ENCODE peak calls at places on chromosome 13, in eight cellular contexts. F is RWPE2, M is fibroblast of lung, P is MM.1S, N is heart right ventricle, L is neural progenitor cell, H is suprapubic skin, E is IMR-90. Z is an unnamed sample.

GRCh38 chr13:74288361-74288911 is 154.2 kb upstream of the KLF12 start:
- DNase-seq in F (no peak), M (peak), P (peak), N (peak), L (peak), H (no peak), E (no peak), Z (no peak)

GRCh38 chr13:41502676-41503075 is 45.3 kb downstream of the RGCC start:
- DNase-seq in F (no peak), M (no peak), P (peak), N (no peak), L (no peak), H (no peak), E (no peak), Z (peak)

GRCh38 chr13:99984134-99984462 is 2.5 kb downstream of the ZIC2 start:
- DNase-seq in F (no peak), M (no peak), P (no peak), N (no peak), L (peak), H (no peak), E (no peak), Z (no peak)

GRCh38 chr13:40026174-40026585 is 370.7 kb downstream of the COG6 start:
- DNase-seq in F (no peak), M (no peak), P (peak), N (no peak), L (no peak), H (no peak), E (peak), Z (peak)

GRCh38 chr13:27574661-27575060 is 45.7 kb downstream of the LNX2 start:
- DNase-seq in F (no peak), M (no peak), P (no peak), N (no peak), L (no peak), H (no peak), E (no peak), Z (no peak)

GRCh38 chr13:110265682-110266430 is 41.1 kb downstream of the COL4A1 start:
- DNase-seq in F (no peak), M (no peak), P (no peak), N (peak), L (peak), H (no peak), E (no peak), Z (no peak)

GRCh38 chr13:67119481-67119883 is 110.7 kb downstream of the PCDH9 start:
- DNase-seq in F (peak), M (peak), P (no peak), N (no peak), L (no peak), H (no peak), E (peak), Z (no peak)

GRCh38 chr13:107866007-107866665 is 349.2 kb downstream of the LIG4 start:
- DNase-seq in F (no peak), M (no peak), P (no peak), N (no peak), L (peak), H (no peak), E (peak), Z (no peak)

GRCh38 chr13:26061947-26062346 is 10.1 kb upstream of the SHISA2 start:
- DNase-seq in F (no peak), M (peak), P (no peak), N (no peak), L (no peak), H (no peak), E (peak), Z (no peak)

GRCh38 chr13:30194906-30195305 is 112.4 kb downstream of the KATNAL1 start:
- DNase-seq in F (no peak), M (no peak), P (no peak), N (no peak), L (no peak), H (no peak), E (no peak), Z (no peak)

GRCh38 chr13:112877496-112877895 is 91.5 kb upstream of the MCF2L start:
- DNase-seq in F (peak), M (no peak), P (no peak), N (no peak), L (no peak), H (peak), E (no peak), Z (no peak)

GRCh38 chr13:51785592-51786424 is 18.2 kb downstream of the DHRS12 start:
- DNase-seq in F (no peak), M (peak), P (no peak), N (peak), L (peak), H (peak), E (peak), Z (no peak)

GRCh38 chr13:100636441-100636840 is 38.2 kb downstream of the TMTC4 start:
- DNase-seq in F (no peak), M (no peak), P (no peak), N (no peak), L (no peak), H (no peak), E (no peak), Z (no peak)

GRCh38 chr13:64928704-64929499 is 2301.2 kb downstream of the PCDH9 start:
- DNase-seq in F (no peak), M (peak), P (no peak), N (no peak), L (no peak), H (no peak), E (peak), Z (no peak)

GRCh38 chr13:71089105-71089504 is 777.9 kb downstream of the DACH1 start:
- DNase-seq in F (no peak), M (peak), P (no peak), N (no peak), L (no peak), H (no peak), E (no peak), Z (no peak)

GRCh38 chr13:97353927-97354326 is 80.0 kb upstream of the RAP2A start:
- DNase-seq in F (no peak), M (no peak), P (no peak), N (no peak), L (no peak), H (no peak), E (peak), Z (no peak)

GRCh38 chr13:86020350-86021002 is 221.3 kb upstream of the SLITRK6 start:
- DNase-seq in F (no peak), M (peak), P (no peak), N (no peak), L (no peak), H (no peak), E (peak), Z (no peak)

GRCh38 chr13:97499181-97499580 is 65.2 kb downstream of the RAP2A start:
- DNase-seq in F (no peak), M (no peak), P (no peak), N (no peak), L (no peak), H (no peak), E (peak), Z (no peak)

GRCh38 chr13:49374585-49375290 is 69.1 kb downstream of the CAB39L start:
- DNase-seq in F (no peak), M (peak), P (no peak), N (no peak), L (no peak), H (no peak), E (peak), Z (no peak)

GRCh38 chr13:28719227-28719562 is 425 bp upstream of the SLC46A3 start:
- DNase-seq in F (no peak), M (peak), P (no peak), N (no peak), L (no peak), H (no peak), E (no peak), Z (no peak)

GRCh38 chr13:76210262-76210661 is 574.1 kb downstream of the LMO7 start:
- DNase-seq in F (no peak), M (peak), P (no peak), N (peak), L (no peak), H (no peak), E (no peak), Z (no peak)

GRCh38 chr13:95756072-95756471 is 79.1 kb downstream of the DNAJC3 start:
- DNase-seq in F (no peak), M (peak), P (no peak), N (no peak), L (no peak), H (no peak), E (peak), Z (no peak)

GRCh38 chr13:110334841-110335490 is 27.9 kb downstream of the COL4A2 start:
- DNase-seq in F (no peak), M (no peak), P (no peak), N (no peak), L (no peak), H (no peak), E (no peak), Z (no peak)

GRCh38 chr13:94914829-94915228 is 202.5 kb upstream of the SOX21 start:
- DNase-seq in F (no peak), M (no peak), P (no peak), N (no peak), L (no peak), H (no peak), E (no peak), Z (no peak)

GRCh38 chr13:30111810-30112209 is 195.5 kb downstream of the KATNAL1 start:
- DNase-seq in F (no peak), M (no peak), P (no peak), N (no peak), L (no peak), H (no peak), E (no peak), Z (no peak)

GRCh38 chr13:113622791-113623490 is 35.1 kb downstream of the ATP4B start:
- DNase-seq in F (peak), M (no peak), P (no peak), N (no peak), L (no peak), H (no peak), E (no peak), Z (no peak)

GRCh38 chr13:19681517-19681916 is 48.1 kb downstream of the MPHOSPH8 start:
- DNase-seq in F (no peak), M (no peak), P (peak), N (no peak), L (peak), H (no peak), E (peak), Z (no peak)

GRCh38 chr13:43245374-43245964 is 222.1 kb downstream of the DNAJC15 start:
- DNase-seq in F (peak), M (peak), P (no peak), N (no peak), L (no peak), H (no peak), E (peak), Z (no peak)

GRCh38 chr13:53131361-53131760 is 102.7 kb downstream of the OLFM4 start:
- DNase-seq in F (no peak), M (no peak), P (no peak), N (no peak), L (no peak), H (no peak), E (no peak), Z (no peak)

GRCh38 chr13:33025220-33025744 is 9.1 kb downstream of the KL start:
- DNase-seq in F (no peak), M (no peak), P (no peak), N (no peak), L (no peak), H (no peak), E (no peak), Z (no peak)

GRCh38 chr13:33022986-33023385 is 6.8 kb downstream of the KL start:
- DNase-seq in F (no peak), M (no peak), P (no peak), N (no peak), L (no peak), H (no peak), E (no peak), Z (no peak)

GRCh38 chr13:33032037-33032625 is 15.9 kb downstream of the KL start:
- DNase-seq in F (no peak), M (no peak), P (no peak), N (peak), L (no peak), H (no peak), E (peak), Z (no peak)

GRCh38 chr13:33031277-33031676 is 15.1 kb downstream of the KL start:
- DNase-seq in F (no peak), M (no peak), P (no peak), N (no peak), L (no peak), H (no peak), E (no peak), Z (no peak)

DNA sequence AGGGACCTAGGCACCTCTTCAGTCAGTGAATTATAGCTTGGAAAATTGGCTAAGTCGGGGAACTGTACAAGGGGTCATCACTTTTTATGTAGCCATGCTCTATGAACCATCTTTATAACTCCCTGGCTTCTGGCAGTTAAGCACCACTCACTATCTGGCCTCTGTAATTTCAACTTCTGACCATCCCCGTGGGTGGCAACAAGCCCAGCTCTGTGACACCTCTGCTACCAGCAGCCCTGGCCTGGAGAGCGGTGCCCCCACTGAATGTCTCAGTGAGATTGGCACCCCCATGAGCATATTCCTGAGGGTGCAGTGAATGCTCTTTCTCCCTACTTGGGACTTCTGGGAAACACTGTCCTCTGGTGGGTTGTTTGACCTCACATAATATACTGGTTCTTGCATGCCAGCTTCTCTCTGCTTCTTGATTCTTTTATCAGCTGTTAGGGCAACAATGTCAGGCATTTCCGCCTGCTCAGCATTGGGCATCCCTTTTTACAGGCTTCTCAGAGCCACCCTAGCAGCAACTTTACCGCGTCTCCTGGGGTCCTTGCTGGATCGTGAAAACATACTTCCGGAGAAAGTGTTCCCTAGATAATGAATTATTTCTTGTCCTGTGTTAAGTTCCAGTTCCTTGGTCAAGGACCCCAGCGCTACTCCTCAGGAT is 10.4 kb downstream of the KL start:
- DNase-seq in F (no peak), M (no peak), P (no peak), N (peak), L (no peak), H (no peak), E (no peak), Z (no peak)
- TF ChIP-seq CTCF in F (no peak), M (no peak), P (no peak), N (no peak), L (no peak), H (no peak), E (no peak), Z (no peak)

DNA sequence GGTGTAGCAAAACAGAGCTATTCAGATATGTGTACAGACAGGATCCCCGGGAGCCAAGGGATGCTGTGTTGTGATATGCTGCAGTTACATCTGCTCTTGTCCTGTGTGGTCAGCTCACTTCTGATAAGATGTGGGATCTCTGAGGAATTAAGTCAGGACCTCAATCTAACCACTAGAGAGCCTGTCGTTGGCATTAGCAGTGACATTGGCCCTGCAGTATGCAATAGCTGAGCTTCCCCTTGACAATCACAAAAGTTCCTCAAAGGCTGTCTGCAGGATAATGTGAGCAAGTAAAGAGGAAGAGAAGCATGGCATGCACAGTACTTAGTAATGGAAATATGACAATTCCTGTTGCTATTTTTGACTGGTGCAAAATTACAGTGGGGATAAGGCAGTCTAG is 203.4 kb upstream of the MIR17HG start:
- DNase-seq in F (no peak), M (no peak), P (no peak), N (no peak), L (no peak), H (no peak), E (no peak), Z (no peak)
- H3K4me3 ChIP-seq in F (no peak), M (no peak), P (no peak), N (no peak), L (no peak), H (no peak), E (no peak), Z (no peak)

GRCh38 chr13:59842507-59842906 is 321.2 kb downstream of the DIAPH3 start:
- DNase-seq in F (no peak), M (no peak), P (no peak), N (no peak), L (no peak), H (no peak), E (peak), Z (no peak)

GRCh38 chr13:59843040-59843439 is 320.7 kb downstream of the DIAPH3 start:
- DNase-seq in F (no peak), M (no peak), P (no peak), N (no peak), L (no peak), H (no peak), E (no peak), Z (no peak)

DNA sequence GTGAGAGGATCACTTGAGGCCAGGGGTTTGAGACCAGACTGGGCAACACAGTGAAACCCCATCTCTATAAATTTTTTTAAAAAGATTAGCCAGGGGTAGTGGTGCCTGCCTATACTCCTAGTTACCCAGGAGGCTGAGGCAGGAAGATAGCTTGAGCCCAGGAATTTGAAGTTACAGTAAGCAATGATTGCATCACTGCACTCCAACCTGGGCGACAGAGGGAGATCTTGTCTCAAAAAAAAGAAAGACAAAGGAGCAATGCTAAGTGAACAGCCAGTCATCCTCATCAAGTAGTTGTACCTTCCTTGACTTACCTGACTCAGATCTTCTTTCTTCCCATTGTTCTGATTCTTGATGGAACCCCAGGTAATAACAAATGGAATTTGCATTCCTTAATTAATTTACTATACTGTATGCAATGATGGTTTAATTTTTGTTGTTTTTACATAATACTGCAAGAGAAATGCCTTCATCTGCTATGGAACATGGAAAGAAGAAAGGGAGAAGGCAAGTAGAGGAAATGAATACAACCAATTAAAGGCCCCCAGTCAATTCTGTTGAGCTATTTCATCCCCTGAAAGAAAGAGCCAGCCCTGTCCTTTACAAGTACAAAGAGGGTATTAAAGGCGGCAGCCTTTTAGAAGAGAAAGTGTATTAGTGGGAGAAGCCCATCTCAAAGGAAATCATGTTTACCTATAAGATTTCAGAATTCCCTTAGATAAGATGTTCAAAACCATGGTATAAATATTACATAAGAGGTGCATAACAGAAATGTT is 316.7 kb downstream of the DIAPH3 start:
- DNase-seq in F (no peak), M (no peak), P (no peak), N (no peak), L (peak), H (no peak), E (no peak), Z (no peak)
- TF ChIP-seq CTCF in F (no peak), M (no peak), P (no peak), N (no peak), L (no peak), H (no peak), E (no peak), Z (no peak)

DNA sequence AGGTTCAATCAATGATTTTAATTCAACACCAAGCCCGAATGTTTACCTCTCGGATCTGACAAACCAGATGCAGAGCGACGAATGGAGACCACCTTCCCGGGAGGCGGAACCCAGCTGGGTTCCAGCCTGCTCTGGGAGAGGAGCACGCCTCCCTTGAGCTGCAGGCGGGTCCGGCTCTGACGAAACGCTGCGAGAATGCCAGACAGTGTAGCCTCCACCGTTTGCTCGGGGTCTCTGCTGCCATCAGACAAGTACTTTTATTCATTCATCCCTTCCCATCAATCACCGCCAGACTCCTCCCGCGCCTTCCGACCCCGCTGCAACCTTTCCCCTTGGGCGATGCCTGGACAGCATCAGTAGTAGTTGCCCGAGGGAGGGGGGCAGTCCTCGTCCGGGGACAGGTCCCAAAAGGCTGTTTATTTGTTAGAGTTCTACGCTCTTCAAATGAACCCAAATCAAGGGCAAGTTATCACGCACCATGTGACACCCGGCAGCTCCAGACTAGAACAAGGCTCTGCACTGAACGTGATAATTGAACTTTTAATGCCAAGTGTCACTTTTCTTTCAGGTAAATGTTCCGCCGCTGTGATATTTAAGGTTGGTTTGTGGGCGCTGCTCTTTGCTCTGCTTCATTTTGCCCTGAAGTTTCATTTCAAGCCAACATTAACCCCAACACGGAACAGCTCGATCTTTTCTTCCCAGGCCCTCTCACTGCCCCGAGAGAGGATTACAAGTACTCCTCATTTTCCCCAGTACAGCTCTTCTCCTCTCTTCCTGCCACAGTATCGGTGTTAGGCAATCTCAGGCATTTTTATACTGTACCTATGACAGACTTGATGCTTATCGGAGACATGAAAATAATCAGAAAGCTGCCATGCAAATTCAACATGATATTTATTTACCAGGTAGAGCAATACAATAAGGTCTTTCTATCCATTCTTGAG is 992 bp upstream of the EDNRB start:
- DNase-seq in F (no peak), M (peak), P (no peak), N (peak), L (peak), H (peak), E (peak), Z (no peak)
- H3K4me3 ChIP-seq in F (no peak), M (peak), P (no peak), N (peak), L (peak), H (peak), E (peak), Z (no peak)